ENCODE peak calls at places on chromosome 2, in nine cellular contexts. One of them, this sample, is unnamed. For H3K79me2, the result is how much of the 10 kb centered on the place peaks cover.

GRCh38 chr2:177106212-177106611 is 106.4 kb upstream of the HNRNPA3 start:
- DNase-seq in HCT116: peak
- DNase-seq in OCI-LY7: peak
- DNase-seq in fibroblast of lung: no peak
- DNase-seq in PC-3: peak
- DNase-seq in GM12878: no peak
- DNase-seq in H1: no peak
- DNase-seq in hepatocyte: no peak
- DNase-seq in MM.1S: no peak
- DNase-seq in this sample: no peak

GRCh38 chr2:136135924-136136906 is 18.3 kb upstream of the CXCR4 start:
- DNase-seq in HCT116: no peak
- DNase-seq in OCI-LY7: peak
- DNase-seq in fibroblast of lung: peak
- DNase-seq in PC-3: no peak
- DNase-seq in GM12878: no peak
- DNase-seq in H1: no peak
- DNase-seq in hepatocyte: no peak
- DNase-seq in MM.1S: peak
- DNase-seq in this sample: no peak

GRCh38 chr2:147037048-147037447 is 807.8 kb upstream of the ACVR2A start:
- DNase-seq in HCT116: no peak
- DNase-seq in OCI-LY7: no peak
- DNase-seq in fibroblast of lung: no peak
- DNase-seq in PC-3: no peak
- DNase-seq in GM12878: no peak
- DNase-seq in H1: no peak
- DNase-seq in hepatocyte: no peak
- DNase-seq in MM.1S: no peak
- DNase-seq in this sample: no peak

GRCh38 chr2:241754042-241754441 is 19.6 kb downstream of the D2HGDH start:
- DNase-seq in HCT116: no peak
- DNase-seq in OCI-LY7: no peak
- DNase-seq in fibroblast of lung: no peak
- DNase-seq in PC-3: no peak
- DNase-seq in GM12878: no peak
- DNase-seq in H1: no peak
- DNase-seq in hepatocyte: no peak
- DNase-seq in MM.1S: no peak
- DNase-seq in this sample: no peak

GRCh38 chr2:216485745-216486144 is 12.9 kb upstream of the RPL37A start:
- DNase-seq in HCT116: no peak
- DNase-seq in OCI-LY7: no peak
- DNase-seq in fibroblast of lung: no peak
- DNase-seq in PC-3: no peak
- DNase-seq in GM12878: no peak
- DNase-seq in H1: no peak
- DNase-seq in hepatocyte: no peak
- DNase-seq in MM.1S: no peak
- DNase-seq in this sample: no peak

GRCh38 chr2:183292028-183292427 is 167.8 kb downstream of the NUP35 start:
- DNase-seq in HCT116: no peak
- DNase-seq in OCI-LY7: no peak
- DNase-seq in fibroblast of lung: no peak
- DNase-seq in PC-3: no peak
- DNase-seq in GM12878: no peak
- DNase-seq in H1: no peak
- DNase-seq in hepatocyte: no peak
- DNase-seq in MM.1S: no peak
- DNase-seq in this sample: no peak

GRCh38 chr2:206515580-206515979 is 72.2 kb downstream of the ADAM23 start:
- DNase-seq in HCT116: no peak
- DNase-seq in OCI-LY7: no peak
- DNase-seq in fibroblast of lung: no peak
- DNase-seq in PC-3: no peak
- DNase-seq in GM12878: no peak
- DNase-seq in H1: no peak
- DNase-seq in hepatocyte: no peak
- DNase-seq in MM.1S: no peak
- DNase-seq in this sample: no peak

GRCh38 chr2:233473878-233474277 is 92.7 kb downstream of the USP40 start:
- DNase-seq in HCT116: no peak
- DNase-seq in OCI-LY7: no peak
- DNase-seq in fibroblast of lung: no peak
- DNase-seq in PC-3: no peak
- DNase-seq in GM12878: no peak
- DNase-seq in H1: no peak
- DNase-seq in hepatocyte: no peak
- DNase-seq in MM.1S: no peak
- DNase-seq in this sample: no peak

GRCh38 chr2:240962371-240963064 is 35.9 kb upstream of the SNED1 start:
- DNase-seq in HCT116: no peak
- DNase-seq in OCI-LY7: no peak
- DNase-seq in fibroblast of lung: no peak
- DNase-seq in PC-3: no peak
- DNase-seq in GM12878: no peak
- DNase-seq in H1: peak
- DNase-seq in hepatocyte: peak
- DNase-seq in MM.1S: no peak
- DNase-seq in this sample: no peak

GRCh38 chr2:238024986-238025385 is 35.8 kb upstream of the SCLY start:
- DNase-seq in HCT116: no peak
- DNase-seq in OCI-LY7: no peak
- DNase-seq in fibroblast of lung: peak
- DNase-seq in PC-3: peak
- DNase-seq in GM12878: no peak
- DNase-seq in H1: no peak
- DNase-seq in hepatocyte: no peak
- DNase-seq in MM.1S: no peak
- DNase-seq in this sample: peak

GRCh38 chr2:74593826-74594467 is 39.4 kb downstream of the DOK1 start:
- DNase-seq in HCT116: no peak
- DNase-seq in OCI-LY7: no peak
- DNase-seq in fibroblast of lung: peak
- DNase-seq in PC-3: no peak
- DNase-seq in GM12878: no peak
- DNase-seq in H1: no peak
- DNase-seq in hepatocyte: no peak
- DNase-seq in MM.1S: no peak
- DNase-seq in this sample: no peak

GRCh38 chr2:32291746-32292145 is 14.0 kb downstream of the YIPF4 start:
- DNase-seq in HCT116: no peak
- DNase-seq in OCI-LY7: no peak
- DNase-seq in fibroblast of lung: no peak
- DNase-seq in PC-3: peak
- DNase-seq in GM12878: no peak
- DNase-seq in H1: no peak
- DNase-seq in hepatocyte: no peak
- DNase-seq in MM.1S: no peak
- DNase-seq in this sample: no peak

GRCh38 chr2:176565641-176566323 is 296.5 kb downstream of the MTX2 start:
- DNase-seq in HCT116: no peak
- DNase-seq in OCI-LY7: no peak
- DNase-seq in fibroblast of lung: peak
- DNase-seq in PC-3: no peak
- DNase-seq in GM12878: no peak
- DNase-seq in H1: no peak
- DNase-seq in hepatocyte: no peak
- DNase-seq in MM.1S: no peak
- DNase-seq in this sample: no peak

GRCh38 chr2:19272039-19272438 is 86.4 kb downstream of the OSR1 start:
- DNase-seq in HCT116: no peak
- DNase-seq in OCI-LY7: no peak
- DNase-seq in fibroblast of lung: no peak
- DNase-seq in PC-3: no peak
- DNase-seq in GM12878: no peak
- DNase-seq in H1: no peak
- DNase-seq in hepatocyte: no peak
- DNase-seq in MM.1S: no peak
- DNase-seq in this sample: no peak

GRCh38 chr2:12262681-12263436 is 453.9 kb upstream of the TRIB2 start:
- DNase-seq in HCT116: no peak
- DNase-seq in OCI-LY7: peak
- DNase-seq in fibroblast of lung: peak
- DNase-seq in PC-3: no peak
- DNase-seq in GM12878: no peak
- DNase-seq in H1: no peak
- DNase-seq in hepatocyte: no peak
- DNase-seq in MM.1S: peak
- DNase-seq in this sample: no peak

DNA sequence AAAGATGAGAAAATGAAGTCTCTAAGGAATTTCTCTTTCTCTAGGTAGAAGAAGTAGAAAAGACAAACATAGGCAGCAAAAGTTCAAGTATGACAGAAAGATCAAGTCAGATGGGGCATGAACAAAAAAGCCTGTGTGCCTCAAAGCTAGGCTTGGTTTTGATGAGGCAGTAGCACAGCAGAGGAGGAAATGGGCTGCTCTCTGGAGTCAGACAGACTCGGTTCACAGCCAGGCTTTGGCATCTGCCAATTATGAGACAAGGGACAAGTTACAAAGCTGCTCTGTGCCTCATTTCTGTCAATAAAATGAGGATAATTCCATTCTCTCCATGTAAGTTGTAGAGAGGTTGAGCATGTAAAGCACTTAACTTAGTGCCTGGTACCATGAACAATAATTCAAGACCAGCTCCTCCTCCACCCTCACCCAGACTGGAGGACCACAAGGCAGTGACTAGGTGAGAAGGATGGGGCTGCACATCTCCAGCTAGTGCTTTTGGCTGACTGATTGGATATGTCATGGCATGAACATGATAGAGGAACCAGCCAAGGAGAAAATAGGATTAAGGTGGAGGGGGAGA is 84.7 kb downstream of the TMEM163 start:
- DNase-seq in HCT116: no peak
- DNase-seq in OCI-LY7: no peak
- DNase-seq in fibroblast of lung: no peak
- DNase-seq in PC-3: no peak
- DNase-seq in GM12878: no peak
- DNase-seq in H1: no peak
- DNase-seq in hepatocyte: no peak
- DNase-seq in MM.1S: no peak
- DNase-seq in this sample: no peak
- H3K79me2 ChIP-seq in HCT116: under half
- H3K79me2 ChIP-seq in OCI-LY7: under half
- H3K79me2 ChIP-seq in fibroblast of lung: under half
- H3K79me2 ChIP-seq in PC-3: under half
- H3K79me2 ChIP-seq in GM12878: under half
- H3K79me2 ChIP-seq in H1: under half
- H3K79me2 ChIP-seq in hepatocyte: under half
- H3K79me2 ChIP-seq in MM.1S: under half
- H3K79me2 ChIP-seq in this sample: under half

DNA sequence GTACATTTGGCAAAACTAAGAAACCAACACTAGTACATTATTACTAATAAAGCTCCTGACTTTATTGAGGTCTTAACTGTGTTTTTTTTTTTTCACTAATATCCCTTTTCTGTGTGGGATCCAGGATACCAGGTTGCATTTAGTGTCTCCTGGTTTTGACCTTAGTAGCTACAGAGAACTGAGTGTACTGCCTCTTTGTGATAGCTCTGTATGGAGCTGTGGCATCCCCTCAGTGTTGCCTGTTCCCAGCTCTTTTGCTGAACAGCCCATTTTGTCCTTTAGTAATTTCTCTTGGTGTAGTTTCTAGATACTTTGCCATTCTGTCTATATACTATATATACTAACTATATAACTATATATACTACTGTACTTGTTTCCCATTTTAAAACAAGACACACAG is 31.6 kb downstream of the KCMF1 start:
- DNase-seq in HCT116: no peak
- DNase-seq in OCI-LY7: no peak
- DNase-seq in fibroblast of lung: no peak
- DNase-seq in PC-3: no peak
- DNase-seq in GM12878: no peak
- DNase-seq in H1: no peak
- DNase-seq in hepatocyte: no peak
- DNase-seq in MM.1S: no peak
- DNase-seq in this sample: no peak
- H3K4me2 ChIP-seq in HCT116: no peak
- H3K4me2 ChIP-seq in OCI-LY7: no peak
- H3K4me2 ChIP-seq in fibroblast of lung: no peak
- H3K4me2 ChIP-seq in PC-3: no peak
- H3K4me2 ChIP-seq in GM12878: no peak
- H3K4me2 ChIP-seq in H1: no peak
- H3K4me2 ChIP-seq in hepatocyte: no peak
- H3K4me2 ChIP-seq in MM.1S: no peak
- H3K4me2 ChIP-seq in this sample: no peak

GRCh38 chr2:17617955-17618354 is 77.5 kb downstream of the VSNL1 start:
- DNase-seq in HCT116: no peak
- DNase-seq in OCI-LY7: no peak
- DNase-seq in fibroblast of lung: no peak
- DNase-seq in PC-3: no peak
- DNase-seq in GM12878: no peak
- DNase-seq in H1: no peak
- DNase-seq in hepatocyte: no peak
- DNase-seq in MM.1S: no peak
- DNase-seq in this sample: no peak

GRCh38 chr2:17621781-17622180 is 81.3 kb downstream of the VSNL1 start:
- DNase-seq in HCT116: no peak
- DNase-seq in OCI-LY7: no peak
- DNase-seq in fibroblast of lung: peak
- DNase-seq in PC-3: peak
- DNase-seq in GM12878: no peak
- DNase-seq in H1: no peak
- DNase-seq in hepatocyte: no peak
- DNase-seq in MM.1S: no peak
- DNase-seq in this sample: no peak

GRCh38 chr2:17620280-17620679 is 79.8 kb downstream of the VSNL1 start:
- DNase-seq in HCT116: no peak
- DNase-seq in OCI-LY7: no peak
- DNase-seq in fibroblast of lung: peak
- DNase-seq in PC-3: no peak
- DNase-seq in GM12878: no peak
- DNase-seq in H1: no peak
- DNase-seq in hepatocyte: no peak
- DNase-seq in MM.1S: no peak
- DNase-seq in this sample: peak

GRCh38 chr2:17617508-17617907 is 77.0 kb downstream of the VSNL1 start:
- DNase-seq in HCT116: no peak
- DNase-seq in OCI-LY7: no peak
- DNase-seq in fibroblast of lung: no peak
- DNase-seq in PC-3: no peak
- DNase-seq in GM12878: no peak
- DNase-seq in H1: no peak
- DNase-seq in hepatocyte: no peak
- DNase-seq in MM.1S: no peak
- DNase-seq in this sample: no peak

GRCh38 chr2:17620841-17621240 is 80.3 kb downstream of the VSNL1 start:
- DNase-seq in HCT116: no peak
- DNase-seq in OCI-LY7: no peak
- DNase-seq in fibroblast of lung: peak
- DNase-seq in PC-3: peak
- DNase-seq in GM12878: no peak
- DNase-seq in H1: no peak
- DNase-seq in hepatocyte: no peak
- DNase-seq in MM.1S: no peak
- DNase-seq in this sample: peak
- TF ChIP-seq CTCF in HCT116: no peak
- TF ChIP-seq CTCF in OCI-LY7: no peak
- TF ChIP-seq CTCF in fibroblast of lung: no peak
- TF ChIP-seq CTCF in PC-3: no peak
- TF ChIP-seq CTCF in GM12878: no peak
- TF ChIP-seq CTCF in H1: no peak
- TF ChIP-seq CTCF in hepatocyte: no peak
- TF ChIP-seq CTCF in MM.1S: no peak
- TF ChIP-seq CTCF in this sample: no peak

GRCh38 chr2:197266477-197266876 is 44.1 kb downstream of the ANKRD44 start:
- DNase-seq in HCT116: no peak
- DNase-seq in OCI-LY7: no peak
- DNase-seq in fibroblast of lung: no peak
- DNase-seq in PC-3: no peak
- DNase-seq in GM12878: no peak
- DNase-seq in H1: no peak
- DNase-seq in hepatocyte: no peak
- DNase-seq in MM.1S: no peak
- DNase-seq in this sample: no peak
- H3K79me2 ChIP-seq in HCT116: under half
- H3K79me2 ChIP-seq in OCI-LY7: half or more
- H3K79me2 ChIP-seq in fibroblast of lung: under half
- H3K79me2 ChIP-seq in PC-3: under half
- H3K79me2 ChIP-seq in GM12878: half or more
- H3K79me2 ChIP-seq in H1: under half
- H3K79me2 ChIP-seq in hepatocyte: under half
- H3K79me2 ChIP-seq in MM.1S: half or more
- H3K79me2 ChIP-seq in this sample: under half

This sample was measured in keratinocyte.